ENCODE peak calls at places on chromosomes 16 and 17, in six cellular contexts. One of them, this sample, is unnamed.

GRCh38 chr16:71338632-71339031 is 19.9 kb upstream of the CALB2 start:
- DNase-seq in heart right ventricle: no peak
- DNase-seq in fibroblast of mammary gland: no peak
- DNase-seq in cardiac muscle cell: no peak
- DNase-seq in stomach: no peak
- DNase-seq in GM23338: no peak
- DNase-seq in this sample: no peak

GRCh38 chr16:1580956-1581355 is 30.9 kb downstream of the IFT140 start:
- DNase-seq in GM23338: no peak
- DNase-seq in heart right ventricle: no peak
- DNase-seq in stomach: peak; percentile 40
- DNase-seq in cardiac muscle cell: no peak
- DNase-seq in fibroblast of mammary gland: no peak
- DNase-seq in this sample: no peak

GRCh38 chr17:63151981-63152523 is 186.0 kb downstream of the TANC2 start:
- DNase-seq in heart right ventricle: no peak
- DNase-seq in fibroblast of mammary gland: peak; percentile 54
- DNase-seq in GM23338: no peak
- DNase-seq in stomach: no peak
- DNase-seq in cardiac muscle cell: peak; percentile 37
- DNase-seq in this sample: no peak

GRCh38 chr17:16374129-16374528 is 6.8 kb upstream of the UBB start:
- DNase-seq in stomach: no peak
- DNase-seq in cardiac muscle cell: no peak
- DNase-seq in fibroblast of mammary gland: peak; percentile 90
- DNase-seq in GM23338: no peak
- DNase-seq in heart right ventricle: no peak
- DNase-seq in this sample: no peak

GRCh38 chr16:29111421-29111820 is 126.6 kb downstream of the LAT start:
- DNase-seq in heart right ventricle: no peak
- DNase-seq in GM23338: no peak
- DNase-seq in stomach: no peak
- DNase-seq in fibroblast of mammary gland: no peak
- DNase-seq in cardiac muscle cell: no peak
- DNase-seq in this sample: no peak

GRCh38 chr16:50254072-50254471 is 12.3 kb upstream of the ADCY7 start:
- DNase-seq in stomach: no peak
- DNase-seq in GM23338: no peak
- DNase-seq in heart right ventricle: no peak
- DNase-seq in fibroblast of mammary gland: no peak
- DNase-seq in cardiac muscle cell: no peak
- DNase-seq in this sample: no peak

GRCh38 chr16:89670496-89671431 is 13.1 kb downstream of the SPATA33 start:
- DNase-seq in heart right ventricle: no peak
- DNase-seq in fibroblast of mammary gland: peak; percentile 50
- DNase-seq in cardiac muscle cell: no peak
- DNase-seq in stomach: no peak
- DNase-seq in GM23338: no peak
- DNase-seq in this sample: no peak

GRCh38 chr16:3879258-3879886 is 1.1 kb downstream of the CREBBP start:
- DNase-seq in cardiac muscle cell: peak; percentile 64
- DNase-seq in heart right ventricle: peak; percentile 42
- DNase-seq in stomach: peak; percentile 27
- DNase-seq in fibroblast of mammary gland: no peak
- DNase-seq in GM23338: peak; percentile 44
- DNase-seq in this sample: no peak

GRCh38 chr17:10622610-10623485 is 34.3 kb downstream of the MYH3 start:
- DNase-seq in heart right ventricle: no peak
- DNase-seq in fibroblast of mammary gland: no peak
- DNase-seq in GM23338: no peak
- DNase-seq in cardiac muscle cell: no peak
- DNase-seq in stomach: no peak
- DNase-seq in this sample: no peak

GRCh38 chr16:4984174-4985000 is 26.3 kb downstream of the SEC14L5 start:
- DNase-seq in heart right ventricle: no peak
- DNase-seq in GM23338: no peak
- DNase-seq in fibroblast of mammary gland: peak; percentile 6
- DNase-seq in stomach: no peak
- DNase-seq in cardiac muscle cell: no peak
- DNase-seq in this sample: no peak
- TF ChIP-seq CTCF in heart right ventricle: no peak
- TF ChIP-seq CTCF in GM23338: no peak
- TF ChIP-seq CTCF in fibroblast of mammary gland: no peak
- TF ChIP-seq CTCF in stomach: no peak
- TF ChIP-seq CTCF in cardiac muscle cell: no peak
- TF ChIP-seq CTCF in this sample: no peak

GRCh38 chr17:6471531-6472465 is 27.5 kb downstream of the PIMREG start:
- DNase-seq in stomach: no peak
- DNase-seq in fibroblast of mammary gland: peak; percentile 61
- DNase-seq in GM23338: peak; percentile 34
- DNase-seq in heart right ventricle: no peak
- DNase-seq in cardiac muscle cell: no peak
- DNase-seq in this sample: no peak
- TF ChIP-seq CTCF in stomach: no peak
- TF ChIP-seq CTCF in fibroblast of mammary gland: no peak
- TF ChIP-seq CTCF in GM23338: no peak
- TF ChIP-seq CTCF in heart right ventricle: no peak
- TF ChIP-seq CTCF in cardiac muscle cell: no peak
- TF ChIP-seq CTCF in this sample: no peak

DNA sequence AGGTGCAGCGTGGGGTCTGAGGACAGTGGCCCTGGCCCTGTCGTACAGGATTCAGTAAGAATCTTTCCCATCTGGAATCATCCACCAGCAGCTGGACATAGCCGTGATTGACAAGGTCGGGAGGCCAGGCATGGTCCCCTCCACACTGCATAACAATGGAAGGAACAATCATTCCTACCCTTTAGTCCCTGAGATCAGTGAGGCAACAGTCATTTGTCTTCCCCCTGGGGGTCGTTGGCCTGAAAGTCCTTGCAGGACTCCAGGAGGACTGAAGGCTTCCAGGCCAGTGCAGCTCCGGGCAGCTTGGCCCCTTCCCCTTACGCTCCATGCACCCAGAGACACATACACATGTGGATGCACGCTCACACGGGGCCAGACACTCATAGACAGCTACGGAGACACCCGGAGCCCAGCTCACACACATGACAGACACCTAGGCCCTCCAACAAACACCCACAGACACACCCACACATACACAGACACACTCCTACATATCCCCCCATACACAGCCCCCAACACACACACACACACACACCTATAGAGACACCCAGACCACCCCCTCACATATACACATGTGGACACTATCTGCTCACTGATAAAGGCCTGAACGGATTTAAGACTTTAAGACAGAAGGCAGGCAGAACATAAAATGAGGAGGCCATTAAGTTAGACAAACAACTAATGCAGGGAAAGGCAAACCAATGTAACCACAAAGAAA is 42.9 kb downstream of the LITAF start:
- DNase-seq in stomach: no peak
- DNase-seq in cardiac muscle cell: no peak
- DNase-seq in heart right ventricle: no peak
- DNase-seq in fibroblast of mammary gland: no peak
- DNase-seq in GM23338: peak; percentile 41
- DNase-seq in this sample: no peak
- TF ChIP-seq CTCF in stomach: no peak
- TF ChIP-seq CTCF in cardiac muscle cell: no peak
- TF ChIP-seq CTCF in heart right ventricle: no peak
- TF ChIP-seq CTCF in fibroblast of mammary gland: no peak
- TF ChIP-seq CTCF in GM23338: no peak
- TF ChIP-seq CTCF in this sample: no peak

DNA sequence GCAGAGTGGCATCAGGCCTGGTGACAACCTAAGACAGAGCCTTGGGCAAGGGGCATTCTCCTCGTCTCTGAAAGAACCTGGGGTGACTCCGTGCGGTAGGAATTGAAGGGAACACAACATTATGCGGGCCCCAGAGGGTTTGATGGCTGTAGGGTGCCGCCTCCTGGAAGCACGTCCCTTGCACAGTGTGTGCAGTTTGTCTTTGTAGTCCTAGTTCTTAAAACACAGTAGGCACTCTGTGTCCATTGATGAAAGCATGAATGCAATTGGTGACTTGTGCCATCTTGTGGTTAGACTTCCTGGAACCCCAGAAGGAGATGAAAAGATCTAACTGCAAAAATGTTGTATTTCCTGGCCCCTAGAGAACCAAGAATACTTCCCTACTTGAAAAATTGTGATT is 279.8 kb downstream of the UTP18 start:
- DNase-seq in stomach: no peak
- DNase-seq in heart right ventricle: no peak
- DNase-seq in GM23338: peak; percentile 5
- DNase-seq in fibroblast of mammary gland: no peak
- DNase-seq in cardiac muscle cell: no peak
- DNase-seq in this sample: no peak
- TF ChIP-seq CTCF in stomach: no peak
- TF ChIP-seq CTCF in heart right ventricle: no peak
- TF ChIP-seq CTCF in GM23338: peak; percentile 9
- TF ChIP-seq CTCF in fibroblast of mammary gland: no peak
- TF ChIP-seq CTCF in cardiac muscle cell: no peak
- TF ChIP-seq CTCF in this sample: no peak

DNA sequence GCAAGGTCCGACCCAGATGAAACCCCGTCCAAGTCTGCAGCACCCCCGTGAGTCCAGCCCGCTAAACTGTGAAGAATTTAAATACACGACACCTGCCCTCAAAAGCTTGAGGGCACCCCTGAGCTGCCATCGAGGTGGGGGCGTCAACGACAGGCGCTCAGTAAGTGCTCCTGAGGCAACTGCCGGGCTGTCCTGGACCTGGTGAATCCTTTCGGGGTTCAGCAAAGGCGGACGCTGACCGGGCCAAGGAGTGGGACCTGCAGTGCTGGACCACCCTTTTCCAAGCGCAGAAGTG is 512 bp upstream of the ENDOV start:
- DNase-seq in cardiac muscle cell: no peak
- DNase-seq in stomach: no peak
- DNase-seq in fibroblast of mammary gland: no peak
- DNase-seq in GM23338: no peak
- DNase-seq in heart right ventricle: no peak
- DNase-seq in this sample: no peak
- TF ChIP-seq CTCF in cardiac muscle cell: no peak
- TF ChIP-seq CTCF in stomach: no peak
- TF ChIP-seq CTCF in fibroblast of mammary gland: no peak
- TF ChIP-seq CTCF in GM23338: no peak
- TF ChIP-seq CTCF in heart right ventricle: no peak
- TF ChIP-seq CTCF in this sample: no peak

GRCh38 chr16:58057784-58058183 is 32.2 kb downstream of the MMP15 start:
- DNase-seq in stomach: no peak
- DNase-seq in cardiac muscle cell: no peak
- DNase-seq in GM23338: no peak
- DNase-seq in fibroblast of mammary gland: no peak
- DNase-seq in heart right ventricle: no peak
- DNase-seq in this sample: no peak
- TF ChIP-seq CTCF in stomach: no peak
- TF ChIP-seq CTCF in cardiac muscle cell: no peak
- TF ChIP-seq CTCF in GM23338: no peak
- TF ChIP-seq CTCF in fibroblast of mammary gland: no peak
- TF ChIP-seq CTCF in heart right ventricle: no peak
- TF ChIP-seq CTCF in this sample: no peak

DNA sequence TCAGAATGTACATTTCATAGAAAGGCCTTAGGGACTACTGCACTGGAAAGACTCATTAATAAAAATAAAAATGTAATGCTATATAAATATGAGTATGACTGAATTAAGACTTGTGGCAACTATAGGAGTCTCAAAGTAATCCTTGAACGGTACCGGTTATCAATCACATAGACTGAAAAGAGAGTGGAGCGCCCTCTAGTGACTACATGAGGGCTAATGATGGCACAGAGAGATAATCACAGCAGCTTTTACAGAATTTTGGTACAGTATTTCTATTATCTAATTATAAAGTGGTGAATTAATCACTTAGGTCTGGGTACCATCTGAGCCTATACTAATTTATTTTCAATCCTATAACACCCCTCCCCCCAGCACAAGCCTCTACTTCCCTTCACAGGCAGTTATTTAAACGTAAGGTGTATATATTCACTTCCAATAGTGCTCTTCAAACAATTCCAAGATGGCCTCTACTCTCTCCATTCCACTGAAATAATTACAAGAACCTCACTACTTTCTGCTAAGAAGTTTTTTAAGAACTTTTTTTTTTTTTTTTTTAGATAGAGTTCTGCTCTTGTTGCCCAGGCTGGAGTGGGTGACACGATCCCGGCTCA is 40.7 kb upstream of the ANKFY1 start:
- DNase-seq in cardiac muscle cell: peak; percentile 64
- DNase-seq in stomach: peak; percentile 43
- DNase-seq in heart right ventricle: no peak
- DNase-seq in fibroblast of mammary gland: peak; percentile 62
- DNase-seq in GM23338: peak; percentile 81
- DNase-seq in this sample: no peak
- TF ChIP-seq CTCF in cardiac muscle cell: peak; percentile 74
- TF ChIP-seq CTCF in stomach: peak; percentile 68
- TF ChIP-seq CTCF in heart right ventricle: peak; percentile 71
- TF ChIP-seq CTCF in fibroblast of mammary gland: peak; percentile 81
- TF ChIP-seq CTCF in GM23338: peak; percentile 94
- TF ChIP-seq CTCF in this sample: peak; percentile 85

DNA sequence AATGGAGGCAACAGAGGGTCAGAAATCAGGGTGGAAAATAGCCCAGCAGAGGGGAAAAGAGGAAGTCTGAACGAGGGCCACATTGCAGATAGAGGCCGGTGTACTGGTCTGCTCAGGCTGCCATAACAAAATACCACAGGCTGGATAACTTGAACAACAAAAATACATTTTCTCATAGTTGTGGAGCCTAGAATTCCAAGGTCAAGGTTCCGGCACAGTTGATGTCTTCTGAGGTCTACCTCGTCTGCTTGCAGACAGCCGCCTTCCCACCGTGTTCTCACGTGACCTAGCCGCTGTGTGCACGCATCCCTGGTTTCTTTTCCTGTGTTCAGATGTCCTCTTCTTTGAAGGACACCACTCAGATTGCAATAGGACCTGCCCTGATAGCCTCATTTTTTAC is 249.4 kb downstream of the WWOX start:
- DNase-seq in fibroblast of mammary gland: no peak
- DNase-seq in heart right ventricle: no peak
- DNase-seq in GM23338: no peak
- DNase-seq in stomach: no peak
- DNase-seq in cardiac muscle cell: no peak
- DNase-seq in this sample: no peak
- TF ChIP-seq CTCF in fibroblast of mammary gland: no peak
- TF ChIP-seq CTCF in heart right ventricle: no peak
- TF ChIP-seq CTCF in GM23338: no peak
- TF ChIP-seq CTCF in stomach: no peak
- TF ChIP-seq CTCF in cardiac muscle cell: no peak
- TF ChIP-seq CTCF in this sample: no peak

GRCh38 chr17:48326311-48326710 is 103.7 kb downstream of the SKAP1 start:
- DNase-seq in GM23338: no peak
- DNase-seq in cardiac muscle cell: no peak
- DNase-seq in heart right ventricle: no peak
- DNase-seq in stomach: no peak
- DNase-seq in fibroblast of mammary gland: no peak
- DNase-seq in this sample: no peak

GRCh38 chr17:48317732-48318131 is 112.3 kb downstream of the SKAP1 start:
- DNase-seq in cardiac muscle cell: no peak
- DNase-seq in fibroblast of mammary gland: no peak
- DNase-seq in GM23338: no peak
- DNase-seq in heart right ventricle: no peak
- DNase-seq in stomach: no peak
- DNase-seq in this sample: no peak

DNA sequence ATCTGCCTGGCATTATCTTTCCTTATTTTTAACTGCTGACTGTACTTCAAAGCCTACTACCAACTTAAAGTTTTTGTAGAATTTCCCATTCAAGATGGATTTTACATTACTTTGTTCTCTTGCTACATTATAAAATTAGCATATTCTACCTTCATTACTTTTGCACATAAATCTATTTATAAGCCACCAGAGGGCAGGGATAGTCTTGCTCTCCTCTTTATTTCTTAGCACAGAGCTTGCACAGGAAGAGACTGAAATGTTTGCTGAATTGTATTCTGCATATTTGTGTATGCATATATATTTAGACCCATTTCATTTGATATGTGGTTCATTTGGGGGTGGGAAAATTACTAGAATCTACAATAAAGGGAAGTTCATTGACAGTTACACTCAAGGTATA is 108.0 kb downstream of the SKAP1 start:
- DNase-seq in cardiac muscle cell: no peak
- DNase-seq in fibroblast of mammary gland: peak; percentile 28
- DNase-seq in GM23338: no peak
- DNase-seq in heart right ventricle: no peak
- DNase-seq in stomach: no peak
- DNase-seq in this sample: no peak
- TF ChIP-seq CTCF in cardiac muscle cell: peak; percentile 26
- TF ChIP-seq CTCF in fibroblast of mammary gland: peak; percentile 26
- TF ChIP-seq CTCF in GM23338: no peak
- TF ChIP-seq CTCF in heart right ventricle: no peak
- TF ChIP-seq CTCF in stomach: no peak
- TF ChIP-seq CTCF in this sample: peak; percentile 3